ENCODE peak calls at places on chromosomes 16 and 17, in seven cellular contexts. D is H1, Z is GM12878, P is HepG2, E is SK-N-SH, O is HCT116, V is K562. N is an unnamed sample.

GRCh38 chr17:47785538-47786123 is 36.0 kb downstream of the OSBPL7 start:
- DNase-seq in V (peak; percentile 67), P (peak; percentile 52), O (no peak), E (no peak), D (no peak), Z (no peak), N (peak; percentile 69)

GRCh38 chr16:67082891-67083290 is 26.9 kb upstream of the PHAF1 start:
- DNase-seq in E (no peak), P (no peak), O (no peak), D (no peak), Z (no peak), V (no peak), N (no peak)

GRCh38 chr16:59527206-59527997 is 793.3 kb upstream of the GOT2 start:
- DNase-seq in Z (no peak), V (no peak), E (no peak), P (no peak), D (no peak), O (no peak), N (peak; percentile 9)

GRCh38 chr17:71503710-71504471 is 616.9 kb upstream of the SOX9 start:
- DNase-seq in E (no peak), V (no peak), Z (no peak), D (no peak), P (no peak), O (no peak), N (no peak)

GRCh38 chr17:15963670-15964110 is 18.8 kb downstream of the ADORA2B start:
- DNase-seq in D (no peak), O (peak; percentile 96), V (no peak), P (no peak), Z (no peak), E (no peak), N (no peak)

GRCh38 chr16:86083382-86084002 is 184.5 kb downstream of the IRF8 start:
- DNase-seq in V (no peak), D (no peak), P (no peak), O (no peak), E (no peak), Z (no peak), N (no peak)

GRCh38 chr17:1730004-1730344 is 5.5 kb downstream of the WDR81 start:
- DNase-seq in O (no peak), P (no peak), E (no peak), V (no peak), Z (no peak), D (no peak), N (no peak)

GRCh38 chr16:11014159-11014558 is 69.8 kb downstream of the CLEC16A start:
- DNase-seq in P (no peak), V (no peak), O (no peak), D (no peak), Z (no peak), E (no peak), N (no peak)

GRCh38 chr17:50955160-50955559 is 89.0 kb upstream of the TOB1 start:
- DNase-seq in Z (no peak), V (no peak), P (no peak), D (no peak), E (no peak), O (no peak), N (no peak)

GRCh38 chr17:29138991-29139682 is 41.1 kb downstream of the MYO18A start:
- DNase-seq in Z (no peak), P (no peak), E (no peak), D (no peak), O (no peak), V (no peak), N (no peak)

GRCh38 chr17:72976971-72977767 is 115.3 kb downstream of the SLC39A11 start:
- DNase-seq in O (peak; percentile 82), P (no peak), E (no peak), Z (peak; percentile 38), D (no peak), V (peak; percentile 60), N (peak; percentile 38)

GRCh38 chr17:49132317-49132698 is 261 bp upstream of the B4GALNT2 start:
- DNase-seq in O (no peak), V (no peak), P (no peak), D (no peak), E (no peak), Z (no peak), N (no peak)

GRCh38 chr17:9632741-9633140 is 12.6 kb upstream of the USP43 start:
- DNase-seq in E (no peak), V (no peak), Z (no peak), D (no peak), P (no peak), O (no peak), N (no peak)

GRCh38 chr17:63275968-63276349 is 170.1 kb downstream of the CYB561 start:
- DNase-seq in E (no peak), Z (no peak), D (no peak), V (no peak), O (no peak), P (no peak), N (no peak)

GRCh38 chr16:27399969-27400368 is 2.0 kb upstream of the IL21R start:
- DNase-seq in D (no peak), P (no peak), O (no peak), Z (no peak), E (no peak), V (no peak), N (no peak)

GRCh38 chr16:52912565-52913173 is 140.0 kb downstream of the CHD9NB start:
- DNase-seq in O (peak; percentile 55), E (peak; percentile 55), V (peak; percentile 64), P (peak; percentile 78), Z (peak; percentile 11), D (peak; percentile 33), N (peak; percentile 78)

GRCh38 chr16:72554935-72555334 is 383.0 kb upstream of the PMFBP1 start:
- DNase-seq in V (peak; percentile 25), O (peak; percentile 4), D (no peak), P (no peak), Z (no peak), E (no peak), N (no peak)
- TF ChIP-seq JUND in V (peak; percentile 83), O (peak; percentile 32), D (no peak), P (no peak), Z (no peak), E (no peak), N (no peak)

GRCh38 chr16:57972285-57972684 is 1.4 kb upstream of the CNGB1 start:
- DNase-seq in V (no peak), O (no peak), P (no peak), Z (no peak), D (no peak), E (no peak), N (no peak)

GRCh38 chr16:57969451-57970123 is 1.3 kb downstream of the CNGB1 start:
- DNase-seq in E (no peak), V (no peak), P (no peak), D (no peak), O (no peak), Z (no peak), N (no peak)

GRCh38 chr16:57970971-57971370 is at the start of gene CNGB1:
- DNase-seq in D (no peak), P (no peak), V (no peak), E (no peak), Z (no peak), O (no peak), N (no peak)

GRCh38 chr16:57970319-57970718 is 609 bp downstream of the CNGB1 start:
- DNase-seq in Z (no peak), D (no peak), O (no peak), V (no peak), E (no peak), P (no peak), N (no peak)

GRCh38 chr16:57971848-57972247 is 920 bp upstream of the CNGB1 start:
- DNase-seq in O (no peak), V (no peak), E (no peak), D (no peak), Z (no peak), P (no peak), N (no peak)
- TF ChIP-seq JUND in O (no peak), V (no peak), E (no peak), D (no peak), Z (no peak), P (no peak), N (no peak)

DNA sequence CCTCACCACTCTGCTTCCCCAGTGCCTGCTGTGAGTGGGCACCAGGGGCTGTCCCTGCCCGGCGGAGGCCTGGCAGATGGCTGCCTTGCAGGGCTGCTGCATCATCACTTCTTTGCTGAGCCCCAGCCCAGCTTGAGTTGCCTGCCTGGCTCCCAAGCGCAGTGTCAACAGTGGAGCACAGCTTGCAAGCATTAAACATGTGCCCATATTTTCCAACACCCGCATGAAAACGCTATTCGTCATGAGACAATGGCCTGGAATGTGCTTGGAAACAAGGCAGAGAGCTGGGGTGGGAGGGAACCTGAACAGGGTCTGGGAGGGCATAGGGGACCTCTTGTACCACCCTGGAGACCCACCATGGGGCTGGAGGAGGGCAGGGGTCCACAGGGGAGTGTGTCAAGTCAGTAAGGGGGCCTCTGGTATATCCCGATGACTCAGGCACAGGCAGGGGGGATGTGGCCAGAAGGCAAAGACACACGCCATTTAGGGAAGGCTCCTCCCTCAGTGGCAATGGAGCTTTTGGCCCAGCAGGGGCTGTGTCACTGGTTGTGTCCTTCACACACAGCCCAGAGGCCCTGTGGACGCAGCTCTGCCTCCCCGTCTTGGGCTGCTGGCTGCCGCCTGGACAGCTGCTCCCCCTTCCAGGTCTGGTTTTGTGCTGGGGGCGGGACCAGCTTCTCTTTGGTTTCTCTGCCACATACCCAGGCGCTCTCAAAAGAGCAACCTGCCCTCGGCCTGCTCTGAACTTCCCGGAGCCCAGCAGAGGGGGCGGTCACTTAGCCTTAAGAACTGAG is 17.4 kb upstream of the MTSS2 start:
- DNase-seq in O (no peak), E (peak; percentile 88), V (peak; percentile 35), D (no peak), P (peak; percentile 79), Z (no peak), N (no peak)
- TF ChIP-seq JUND in O (no peak), E (no peak), V (no peak), D (no peak), P (no peak), Z (no peak), N (no peak)

GRCh38 chr17:30219833-30220232 is 15.7 kb downstream of the SLC6A4 start:
- DNase-seq in V (peak; percentile 67), E (no peak), O (no peak), D (no peak), P (no peak), Z (no peak), N (no peak)
- TF ChIP-seq JUND in V (no peak), E (no peak), O (no peak), D (no peak), P (no peak), Z (no peak), N (no peak)

GRCh38 chr16:65657051-65657450 is 535.2 kb upstream of the CDH11 start:
- DNase-seq in E (peak; percentile 59), O (no peak), D (no peak), P (no peak), V (no peak), Z (no peak), N (no peak)
- TF ChIP-seq JUND in E (no peak), O (no peak), D (no peak), P (no peak), V (no peak), Z (no peak), N (no peak)

GRCh38 chr16:1420111-1420539 is 422 bp downstream of the UQCC4 start:
- DNase-seq in D (no peak), E (no peak), O (no peak), P (no peak), V (peak; percentile 42), Z (no peak), N (no peak)
- TF ChIP-seq JUND in D (no peak), E (no peak), O (no peak), P (no peak), V (no peak), Z (no peak), N (no peak)